ENCODE peak calls at places on chromosome 18, in five cellular contexts. One of them, this sample, is unnamed. For H4K20me1, the result is how much of the 10 kb centered on the place peaks cover.

GRCh38 chr18:44602845-44603244 is 77.8 kb upstream of the SETBP1 start:
- DNase-seq in astrocyte: no peak
- DNase-seq in H1: no peak
- DNase-seq in mammary epithelial cell: peak
- DNase-seq in neural progenitor cell: no peak
- DNase-seq in this sample: no peak

GRCh38 chr18:49628993-49629795 is 67.3 kb downstream of the LIPG start:
- DNase-seq in astrocyte: no peak
- DNase-seq in H1: no peak
- DNase-seq in mammary epithelial cell: no peak
- DNase-seq in neural progenitor cell: no peak
- DNase-seq in this sample: no peak

GRCh38 chr18:69838620-69839411 is 108.9 kb downstream of the CD226 start:
- DNase-seq in astrocyte: no peak
- DNase-seq in H1: peak
- DNase-seq in mammary epithelial cell: peak
- DNase-seq in neural progenitor cell: peak
- DNase-seq in this sample: peak

GRCh38 chr18:58230438-58231179 is 186.6 kb downstream of the NEDD4L start:
- DNase-seq in astrocyte: no peak
- DNase-seq in H1: no peak
- DNase-seq in mammary epithelial cell: peak
- DNase-seq in neural progenitor cell: no peak
- DNase-seq in this sample: no peak

GRCh38 chr18:33870059-33870458 is 292.0 kb downstream of the ASXL3 start:
- DNase-seq in astrocyte: peak
- DNase-seq in H1: no peak
- DNase-seq in mammary epithelial cell: no peak
- DNase-seq in neural progenitor cell: no peak
- DNase-seq in this sample: no peak

GRCh38 chr18:50944245-50944917 is 23.5 kb upstream of the ELAC1 start:
- DNase-seq in astrocyte: no peak
- DNase-seq in H1: no peak
- DNase-seq in mammary epithelial cell: no peak
- DNase-seq in neural progenitor cell: no peak
- DNase-seq in this sample: no peak

GRCh38 chr18:26458526-26459232 is 89.7 kb downstream of the KCTD1 start:
- DNase-seq in astrocyte: peak
- DNase-seq in H1: no peak
- DNase-seq in mammary epithelial cell: peak
- DNase-seq in neural progenitor cell: no peak
- DNase-seq in this sample: no peak

GRCh38 chr18:63971320-63972071 is 1.6 kb downstream of the SERPINB8 start:
- DNase-seq in astrocyte: peak
- DNase-seq in H1: no peak
- DNase-seq in mammary epithelial cell: no peak
- DNase-seq in neural progenitor cell: no peak
- DNase-seq in this sample: no peak

GRCh38 chr18:12278153-12278764 is 24.1 kb downstream of the CIDEA start:
- DNase-seq in astrocyte: no peak
- DNase-seq in H1: no peak
- DNase-seq in mammary epithelial cell: peak
- DNase-seq in neural progenitor cell: peak
- DNase-seq in this sample: peak

GRCh38 chr18:21404426-21404825 is 162.4 kb downstream of the GREB1L start:
- DNase-seq in astrocyte: no peak
- DNase-seq in H1: no peak
- DNase-seq in mammary epithelial cell: no peak
- DNase-seq in neural progenitor cell: no peak
- DNase-seq in this sample: no peak

GRCh38 chr18:37662546-37663339 is 97.1 kb upstream of the CELF4 start:
- DNase-seq in astrocyte: no peak
- DNase-seq in H1: no peak
- DNase-seq in mammary epithelial cell: no peak
- DNase-seq in neural progenitor cell: no peak
- DNase-seq in this sample: no peak

GRCh38 chr18:71045331-71046065 is 756.7 kb downstream of the SOCS6 start:
- DNase-seq in astrocyte: peak
- DNase-seq in H1: no peak
- DNase-seq in mammary epithelial cell: no peak
- DNase-seq in neural progenitor cell: no peak
- DNase-seq in this sample: no peak

GRCh38 chr18:58335223-58335622 is 291.2 kb downstream of the NEDD4L start:
- DNase-seq in astrocyte: no peak
- DNase-seq in H1: no peak
- DNase-seq in mammary epithelial cell: no peak
- DNase-seq in neural progenitor cell: peak
- DNase-seq in this sample: no peak

GRCh38 chr18:72866901-72867701 is 686 bp downstream of the NETO1 start:
- DNase-seq in astrocyte: no peak
- DNase-seq in H1: no peak
- DNase-seq in mammary epithelial cell: peak
- DNase-seq in neural progenitor cell: peak
- DNase-seq in this sample: no peak

GRCh38 chr18:63895190-63895589 is 7.7 kb downstream of the SERPINB2 start:
- DNase-seq in astrocyte: no peak
- DNase-seq in H1: no peak
- DNase-seq in mammary epithelial cell: no peak
- DNase-seq in neural progenitor cell: no peak
- DNase-seq in this sample: no peak

GRCh38 chr18:39571511-39571910 is 2005.9 kb upstream of the CELF4 start:
- DNase-seq in astrocyte: no peak
- DNase-seq in H1: no peak
- DNase-seq in mammary epithelial cell: no peak
- DNase-seq in neural progenitor cell: peak
- DNase-seq in this sample: peak

GRCh38 chr18:49747876-49748275 is 65.5 kb downstream of the ACAA2 start:
- DNase-seq in astrocyte: peak
- DNase-seq in H1: no peak
- DNase-seq in mammary epithelial cell: no peak
- DNase-seq in neural progenitor cell: no peak
- DNase-seq in this sample: peak

GRCh38 chr18:12361770-12362378 is 15.2 kb downstream of the AFG3L2 start:
- DNase-seq in astrocyte: no peak
- DNase-seq in H1: no peak
- DNase-seq in mammary epithelial cell: no peak
- DNase-seq in neural progenitor cell: no peak
- DNase-seq in this sample: no peak

GRCh38 chr18:68679531-68679930 is 35.4 kb downstream of the TMX3 start:
- DNase-seq in astrocyte: peak
- DNase-seq in H1: no peak
- DNase-seq in mammary epithelial cell: no peak
- DNase-seq in neural progenitor cell: no peak
- DNase-seq in this sample: no peak

GRCh38 chr18:44682871-44683221 is 2.2 kb downstream of the SETBP1 start:
- DNase-seq in astrocyte: no peak
- DNase-seq in H1: no peak
- DNase-seq in mammary epithelial cell: peak
- DNase-seq in neural progenitor cell: peak
- DNase-seq in this sample: no peak

GRCh38 chr18:37210781-37211180 is 354.8 kb downstream of the CELF4 start:
- DNase-seq in astrocyte: no peak
- DNase-seq in H1: no peak
- DNase-seq in mammary epithelial cell: no peak
- DNase-seq in neural progenitor cell: no peak
- DNase-seq in this sample: no peak

GRCh38 chr18:48832961-48833700 is 117.6 kb downstream of the SMAD7 start:
- DNase-seq in astrocyte: peak
- DNase-seq in H1: no peak
- DNase-seq in mammary epithelial cell: peak
- DNase-seq in neural progenitor cell: peak
- DNase-seq in this sample: no peak

GRCh38 chr18:74281639-74282358 is 10.0 kb downstream of the CYB5A start:
- DNase-seq in astrocyte: no peak
- DNase-seq in H1: no peak
- DNase-seq in mammary epithelial cell: no peak
- DNase-seq in neural progenitor cell: no peak
- DNase-seq in this sample: no peak

GRCh38 chr18:3248062-3248669 is 565 bp downstream of the MYL12A start:
- DNase-seq in astrocyte: peak
- DNase-seq in H1: no peak
- DNase-seq in mammary epithelial cell: no peak
- DNase-seq in neural progenitor cell: peak
- DNase-seq in this sample: peak

DNA sequence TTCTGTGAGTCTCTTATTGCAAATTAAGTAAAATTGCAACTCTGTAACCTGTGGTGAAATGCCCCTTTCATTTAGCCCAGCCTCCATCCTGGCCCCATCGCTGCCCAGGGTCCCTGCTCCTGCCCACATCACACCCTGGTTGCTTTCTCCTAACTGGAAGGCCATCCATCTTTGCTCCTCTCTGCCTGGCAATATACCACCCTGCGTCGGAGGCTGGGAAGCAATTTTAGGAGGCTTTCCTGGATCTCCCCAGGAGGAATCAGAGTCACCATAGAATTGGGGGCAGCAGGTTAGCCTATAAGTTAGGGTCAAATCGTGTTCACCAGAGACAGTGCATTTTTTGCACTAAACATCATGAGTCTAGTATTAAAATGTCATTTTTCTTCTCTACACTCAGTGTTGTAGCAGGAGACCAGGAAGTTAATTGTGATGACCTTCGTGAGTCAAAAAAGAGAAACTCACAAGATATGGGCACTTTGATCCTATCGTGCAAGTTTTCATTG is 14.5 kb upstream of the TXNDC2 start:
- DNase-seq in astrocyte: no peak
- DNase-seq in H1: no peak
- DNase-seq in mammary epithelial cell: no peak
- DNase-seq in neural progenitor cell: no peak
- DNase-seq in this sample: no peak
- H2AFZ ChIP-seq in astrocyte: no peak
- H2AFZ ChIP-seq in H1: no peak
- H2AFZ ChIP-seq in mammary epithelial cell: no peak
- H2AFZ ChIP-seq in neural progenitor cell: no peak
- H2AFZ ChIP-seq in this sample: no peak

DNA sequence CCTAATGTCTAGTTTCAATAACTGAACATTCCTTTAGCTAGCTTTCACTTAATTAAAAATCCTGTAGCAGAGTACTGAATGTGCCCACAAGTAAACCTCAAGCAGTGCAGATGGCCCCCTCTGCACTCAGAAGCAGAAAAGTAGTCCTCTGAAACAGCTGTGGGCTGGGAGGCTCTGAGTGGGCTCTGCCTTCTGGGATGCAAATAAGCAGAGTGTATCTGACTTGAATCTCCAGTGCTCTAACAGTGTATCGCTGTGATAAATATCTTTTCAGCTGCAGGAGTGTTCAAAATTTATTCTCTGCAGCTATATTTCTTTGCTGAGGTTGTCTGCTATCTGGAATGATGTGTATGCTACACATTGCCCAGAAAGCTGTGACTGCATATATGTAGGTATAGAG is 44.8 kb upstream of the SYT4 start:
- DNase-seq in astrocyte: no peak
- DNase-seq in H1: no peak
- DNase-seq in mammary epithelial cell: no peak
- DNase-seq in neural progenitor cell: no peak
- DNase-seq in this sample: no peak
- H4K20me1 ChIP-seq in astrocyte: under half
- H4K20me1 ChIP-seq in H1: under half
- H4K20me1 ChIP-seq in mammary epithelial cell: under half
- H4K20me1 ChIP-seq in neural progenitor cell: under half
- H4K20me1 ChIP-seq in this sample: under half

GRCh38 chr18:31039426-31039825 is 3.1 kb downstream of the DSC3 start:
- DNase-seq in astrocyte: no peak
- DNase-seq in H1: no peak
- DNase-seq in mammary epithelial cell: peak
- DNase-seq in neural progenitor cell: no peak
- DNase-seq in this sample: no peak

GRCh38 chr18:31042068-31042390 is 513 bp downstream of the DSC3 start:
- DNase-seq in astrocyte: no peak
- DNase-seq in H1: no peak
- DNase-seq in mammary epithelial cell: no peak
- DNase-seq in neural progenitor cell: no peak
- DNase-seq in this sample: no peak

GRCh38 chr18:31042391-31043181 is at the start of gene DSC3:
- DNase-seq in astrocyte: peak
- DNase-seq in H1: no peak
- DNase-seq in mammary epithelial cell: peak
- DNase-seq in neural progenitor cell: peak
- DNase-seq in this sample: no peak

GRCh38 chr18:31040982-31041345 is 1.6 kb downstream of the DSC3 start:
- DNase-seq in astrocyte: no peak
- DNase-seq in H1: no peak
- DNase-seq in mammary epithelial cell: peak
- DNase-seq in neural progenitor cell: peak
- DNase-seq in this sample: no peak

GRCh38 chr18:31041346-31042067 is 1.0 kb downstream of the DSC3 start:
- DNase-seq in astrocyte: no peak
- DNase-seq in H1: no peak
- DNase-seq in mammary epithelial cell: peak
- DNase-seq in neural progenitor cell: peak
- DNase-seq in this sample: no peak
- H2AFZ ChIP-seq in astrocyte: peak
- H2AFZ ChIP-seq in H1: peak
- H2AFZ ChIP-seq in mammary epithelial cell: peak
- H2AFZ ChIP-seq in neural progenitor cell: peak
- H2AFZ ChIP-seq in this sample: no peak

GRCh38 chr18:8991131-8991530 is 111.4 kb upstream of the NDUFV2 start:
- DNase-seq in astrocyte: no peak
- DNase-seq in H1: no peak
- DNase-seq in mammary epithelial cell: no peak
- DNase-seq in neural progenitor cell: no peak
- DNase-seq in this sample: no peak

GRCh38 chr18:8989855-8990254 is 112.6 kb upstream of the NDUFV2 start:
- DNase-seq in astrocyte: no peak
- DNase-seq in H1: no peak
- DNase-seq in mammary epithelial cell: peak
- DNase-seq in neural progenitor cell: no peak
- DNase-seq in this sample: no peak

GRCh38 chr18:8988262-8988871 is 114.1 kb upstream of the NDUFV2 start:
- DNase-seq in astrocyte: no peak
- DNase-seq in H1: peak
- DNase-seq in mammary epithelial cell: peak
- DNase-seq in neural progenitor cell: peak
- DNase-seq in this sample: peak

GRCh38 chr18:8989017-8989416 is 113.5 kb upstream of the NDUFV2 start:
- DNase-seq in astrocyte: no peak
- DNase-seq in H1: no peak
- DNase-seq in mammary epithelial cell: no peak
- DNase-seq in neural progenitor cell: no peak
- DNase-seq in this sample: no peak

DNA sequence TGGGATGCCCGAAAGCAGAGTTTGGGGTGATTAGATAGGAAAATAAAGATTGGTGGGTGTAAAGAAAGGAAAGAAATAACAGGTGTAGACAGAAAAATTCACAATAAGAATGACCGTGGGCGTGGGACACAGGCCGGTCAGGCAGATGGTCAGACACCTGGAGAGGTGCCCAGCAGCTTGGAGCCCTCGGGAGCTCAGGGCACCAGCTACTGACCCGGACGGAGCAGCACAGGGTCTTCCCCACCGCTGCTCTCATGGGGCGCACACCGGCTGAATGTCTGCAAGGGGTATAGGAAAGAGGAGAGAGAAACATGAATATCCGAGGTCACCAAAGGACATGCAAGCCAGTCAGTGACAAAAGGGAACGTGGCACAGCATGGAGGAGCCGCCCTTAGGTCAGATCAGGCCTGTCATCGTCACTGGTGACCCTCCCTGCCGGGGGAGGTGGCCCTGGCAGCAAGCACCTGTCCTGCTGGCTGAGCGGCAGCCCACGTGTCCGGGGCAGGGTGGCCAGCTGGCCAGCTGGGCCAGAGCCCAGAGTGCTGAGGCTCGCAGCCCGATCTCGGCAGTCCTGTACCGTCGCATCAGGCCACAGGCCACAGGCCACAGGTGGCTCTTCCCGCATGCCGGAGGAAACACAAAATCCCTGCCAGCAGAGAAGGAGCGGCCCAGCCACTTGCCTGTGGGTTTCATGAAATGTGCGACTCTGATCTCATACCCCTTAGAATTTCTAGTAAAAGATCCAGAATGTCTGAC is 112.0 kb upstream of the NDUFV2 start:
- DNase-seq in astrocyte: peak
- DNase-seq in H1: no peak
- DNase-seq in mammary epithelial cell: no peak
- DNase-seq in neural progenitor cell: no peak
- DNase-seq in this sample: no peak
- H4K20me1 ChIP-seq in astrocyte: under half
- H4K20me1 ChIP-seq in H1: under half
- H4K20me1 ChIP-seq in mammary epithelial cell: under half
- H4K20me1 ChIP-seq in neural progenitor cell: under half
- H4K20me1 ChIP-seq in this sample: under half

This sample was measured in Karpas-422.